ENCODE peak calls at places on chromosomes 16 and 17, in five cellular contexts. One of them, this sample, is unnamed.

GRCh38 chr17:57696050-57696449 is 49.0 kb downstream of the CCDC182 start:
- DNase-seq in GM13977: no peak
- DNase-seq in BJ: no peak
- DNase-seq in B cell: no peak
- DNase-seq in dorsolateral prefrontal cortex: no peak
- DNase-seq in this sample: no peak

GRCh38 chr16:13909872-13910303 is 10.1 kb upstream of the ERCC4 start:
- DNase-seq in GM13977: no peak
- DNase-seq in BJ: no peak
- DNase-seq in B cell: no peak
- DNase-seq in dorsolateral prefrontal cortex: no peak
- DNase-seq in this sample: no peak

GRCh38 chr17:71142333-71142732 is 973.0 kb downstream of the KCNJ2 start:
- DNase-seq in GM13977: no peak
- DNase-seq in BJ: no peak
- DNase-seq in B cell: no peak
- DNase-seq in dorsolateral prefrontal cortex: no peak
- DNase-seq in this sample: no peak

GRCh38 chr17:48834973-48835372 is 4.1 kb downstream of the CALCOCO2 start:
- DNase-seq in GM13977: no peak
- DNase-seq in BJ: no peak
- DNase-seq in B cell: no peak
- DNase-seq in dorsolateral prefrontal cortex: no peak
- DNase-seq in this sample: no peak

GRCh38 chr16:4535627-4536108 is 2.9 kb downstream of the CDIP1 start:
- DNase-seq in GM13977: no peak
- DNase-seq in BJ: no peak
- DNase-seq in B cell: no peak
- DNase-seq in dorsolateral prefrontal cortex: no peak
- DNase-seq in this sample: peak; percentile 57

GRCh38 chr17:17220529-17220928 is 14.4 kb upstream of the PLD6 start:
- DNase-seq in GM13977: no peak
- DNase-seq in BJ: no peak
- DNase-seq in B cell: no peak
- DNase-seq in dorsolateral prefrontal cortex: no peak
- DNase-seq in this sample: no peak

GRCh38 chr17:43877031-43877430 is 30.1 kb downstream of the CD300LG start:
- DNase-seq in GM13977: no peak
- DNase-seq in BJ: no peak
- DNase-seq in B cell: no peak
- DNase-seq in dorsolateral prefrontal cortex: no peak
- DNase-seq in this sample: no peak

GRCh38 chr16:3171855-3172593 is 16.0 kb upstream of the OR1F1 start:
- DNase-seq in GM13977: peak; percentile 60
- DNase-seq in BJ: no peak
- DNase-seq in B cell: no peak
- DNase-seq in dorsolateral prefrontal cortex: no peak
- DNase-seq in this sample: peak; percentile 83

GRCh38 chr16:588639-588888 is 1.3 kb upstream of the RAB40C start:
- DNase-seq in GM13977: no peak
- DNase-seq in BJ: no peak
- DNase-seq in B cell: peak; percentile 73
- DNase-seq in dorsolateral prefrontal cortex: no peak
- DNase-seq in this sample: peak; percentile 79

GRCh38 chr17:31561469-31562412 is 170.3 kb downstream of the RAB11FIP4 start:
- DNase-seq in GM13977: no peak
- DNase-seq in BJ: no peak
- DNase-seq in B cell: no peak
- DNase-seq in dorsolateral prefrontal cortex: no peak
- DNase-seq in this sample: no peak

GRCh38 chr16:75695708-75696107 is 5.6 kb downstream of the DUXB start:
- DNase-seq in GM13977: peak; percentile 16
- DNase-seq in BJ: no peak
- DNase-seq in B cell: no peak
- DNase-seq in dorsolateral prefrontal cortex: no peak
- DNase-seq in this sample: peak; percentile 3
- TF ChIP-seq CTCF in GM13977: peak; percentile 31
- TF ChIP-seq CTCF in BJ: peak; percentile 15
- TF ChIP-seq CTCF in B cell: no peak
- TF ChIP-seq CTCF in dorsolateral prefrontal cortex: no peak
- TF ChIP-seq CTCF in this sample: peak; percentile 18

GRCh38 chr16:23074423-23074822 is 74.8 kb downstream of the USP31 start:
- DNase-seq in GM13977: no peak
- DNase-seq in BJ: no peak
- DNase-seq in B cell: no peak
- DNase-seq in dorsolateral prefrontal cortex: no peak
- DNase-seq in this sample: no peak

GRCh38 chr16:23069844-23070243 is 79.4 kb downstream of the USP31 start:
- DNase-seq in GM13977: no peak
- DNase-seq in BJ: no peak
- DNase-seq in B cell: no peak
- DNase-seq in dorsolateral prefrontal cortex: no peak
- DNase-seq in this sample: no peak

GRCh38 chr16:23071202-23072083 is 77.8 kb downstream of the USP31 start:
- DNase-seq in GM13977: no peak
- DNase-seq in BJ: no peak
- DNase-seq in B cell: no peak
- DNase-seq in dorsolateral prefrontal cortex: no peak
- DNase-seq in this sample: no peak

GRCh38 chr16:23072084-23072599 is 77.1 kb downstream of the USP31 start:
- DNase-seq in GM13977: no peak
- DNase-seq in BJ: no peak
- DNase-seq in B cell: no peak
- DNase-seq in dorsolateral prefrontal cortex: no peak
- DNase-seq in this sample: no peak

DNA sequence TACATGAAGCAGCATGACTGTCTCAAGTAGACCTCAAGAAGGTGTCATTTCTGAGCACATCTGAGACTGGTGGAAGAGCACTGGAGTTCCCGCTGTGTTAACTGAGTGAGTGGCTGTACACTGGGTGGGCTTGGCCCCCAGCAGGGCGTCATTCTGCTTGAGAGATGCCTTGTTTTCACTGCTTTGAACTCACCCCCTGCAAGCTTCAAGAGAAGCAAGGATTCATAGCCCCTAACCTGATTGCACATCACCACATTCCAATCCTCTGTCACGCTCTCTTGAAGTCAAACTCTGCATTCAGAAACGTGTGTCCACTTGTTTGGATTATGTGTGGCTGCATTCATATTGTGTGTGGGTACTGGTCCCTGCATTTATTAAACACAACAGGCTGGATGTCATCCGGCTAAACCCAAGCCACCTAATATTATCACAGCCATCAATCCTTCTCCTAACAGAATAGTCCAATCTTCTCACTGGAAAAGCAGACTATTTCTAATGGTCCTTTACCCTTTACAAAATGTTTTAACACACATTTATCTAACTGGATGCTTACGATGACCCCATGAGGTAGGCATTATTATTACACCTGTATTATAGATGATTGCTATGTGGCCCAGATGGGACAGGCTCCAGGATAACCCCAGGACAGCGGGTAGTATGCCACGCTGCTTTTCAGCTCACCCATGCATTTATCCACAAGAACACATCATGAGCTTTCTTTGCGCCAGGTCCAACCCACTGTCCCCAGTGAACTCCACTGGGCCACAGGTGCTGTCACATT is 76.3 kb downstream of the USP31 start:
- DNase-seq in GM13977: no peak
- DNase-seq in BJ: no peak
- DNase-seq in B cell: no peak
- DNase-seq in dorsolateral prefrontal cortex: no peak
- DNase-seq in this sample: no peak
- TF ChIP-seq CTCF in GM13977: no peak
- TF ChIP-seq CTCF in BJ: no peak
- TF ChIP-seq CTCF in B cell: no peak
- TF ChIP-seq CTCF in dorsolateral prefrontal cortex: no peak
- TF ChIP-seq CTCF in this sample: no peak

GRCh38 chr16:66600484-66600883 is 4.0 kb upstream of the CMTM3 start:
- DNase-seq in GM13977: no peak
- DNase-seq in BJ: no peak
- DNase-seq in B cell: no peak
- DNase-seq in dorsolateral prefrontal cortex: no peak
- DNase-seq in this sample: no peak
- TF ChIP-seq CTCF in GM13977: no peak
- TF ChIP-seq CTCF in BJ: no peak
- TF ChIP-seq CTCF in B cell: no peak
- TF ChIP-seq CTCF in dorsolateral prefrontal cortex: no peak
- TF ChIP-seq CTCF in this sample: no peak

GRCh38 chr16:67013238-67013822 is 15.6 kb upstream of the CBFB start:
- DNase-seq in GM13977: no peak
- DNase-seq in BJ: no peak
- DNase-seq in B cell: no peak
- DNase-seq in dorsolateral prefrontal cortex: peak; percentile 63
- DNase-seq in this sample: no peak

GRCh38 chr16:67014641-67015315 is 14.2 kb upstream of the CBFB start:
- DNase-seq in GM13977: no peak
- DNase-seq in BJ: no peak
- DNase-seq in B cell: no peak
- DNase-seq in dorsolateral prefrontal cortex: peak; percentile 36
- DNase-seq in this sample: no peak

GRCh38 chr16:67016143-67016542 is 12.8 kb upstream of the CBFB start:
- DNase-seq in GM13977: no peak
- DNase-seq in BJ: no peak
- DNase-seq in B cell: no peak
- DNase-seq in dorsolateral prefrontal cortex: peak; percentile 19
- DNase-seq in this sample: peak; percentile 1

GRCh38 chr16:67015317-67015731 is 13.6 kb upstream of the CBFB start:
- DNase-seq in GM13977: no peak
- DNase-seq in BJ: no peak
- DNase-seq in B cell: no peak
- DNase-seq in dorsolateral prefrontal cortex: peak; percentile 37
- DNase-seq in this sample: peak; percentile 39

GRCh38 chr16:67013823-67014640 is 14.9 kb upstream of the CBFB start:
- DNase-seq in GM13977: peak; percentile 71
- DNase-seq in BJ: no peak
- DNase-seq in B cell: peak; percentile 53
- DNase-seq in dorsolateral prefrontal cortex: peak; percentile 86
- DNase-seq in this sample: peak; percentile 91
- TF ChIP-seq CTCF in GM13977: peak; percentile 23
- TF ChIP-seq CTCF in BJ: peak; percentile 15
- TF ChIP-seq CTCF in B cell: peak; percentile 40
- TF ChIP-seq CTCF in dorsolateral prefrontal cortex: peak; percentile 47
- TF ChIP-seq CTCF in this sample: no peak

DNA sequence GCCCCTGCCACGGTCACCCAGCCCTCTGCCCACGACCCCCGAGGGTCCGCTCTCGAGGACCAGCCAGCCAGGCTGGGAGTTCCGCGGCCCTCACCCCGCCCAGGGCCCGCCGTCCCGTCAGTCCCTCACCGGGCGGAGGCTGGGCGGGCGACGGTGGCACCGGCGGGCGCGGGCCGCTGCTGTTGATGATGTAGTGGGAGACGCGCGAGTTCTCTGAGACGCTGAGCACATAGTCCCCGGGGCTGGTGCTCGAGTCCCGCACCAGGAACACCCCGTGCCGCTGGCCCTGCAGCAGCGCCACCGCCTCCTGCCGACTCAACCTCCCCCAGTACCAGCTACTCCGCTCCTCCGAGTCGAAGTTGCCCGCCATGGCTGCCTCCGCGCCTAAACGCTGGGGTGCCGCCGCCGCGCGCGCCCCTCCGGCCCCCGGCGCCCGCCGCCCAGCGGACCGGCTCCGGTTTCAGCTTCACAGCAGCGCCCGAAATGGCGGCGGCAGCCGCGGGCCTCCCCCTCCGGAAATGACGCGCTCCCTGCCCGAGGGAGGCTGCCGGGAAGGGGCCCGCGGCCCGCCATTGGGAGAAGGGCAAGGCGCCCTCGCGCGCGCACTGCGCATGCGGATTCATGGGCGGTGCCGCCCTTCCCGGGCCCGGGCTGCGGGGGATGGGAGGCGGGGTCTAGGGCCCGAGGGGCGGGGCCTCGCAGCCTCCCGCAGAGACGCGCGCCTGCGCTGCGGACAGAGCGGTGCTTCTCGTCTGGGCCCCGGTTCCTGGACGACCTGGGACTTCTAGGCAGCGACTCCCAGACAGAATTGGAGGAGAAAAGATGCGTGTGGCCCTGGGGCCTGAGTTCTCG is at the start of gene CRK:
- DNase-seq in GM13977: peak; percentile 100
- DNase-seq in BJ: peak; percentile 65
- DNase-seq in B cell: peak; percentile 98
- DNase-seq in dorsolateral prefrontal cortex: peak; percentile 98
- DNase-seq in this sample: peak; percentile 96
- TF ChIP-seq CTCF in GM13977: no peak
- TF ChIP-seq CTCF in BJ: no peak
- TF ChIP-seq CTCF in B cell: peak; percentile 7
- TF ChIP-seq CTCF in dorsolateral prefrontal cortex: peak; percentile 31
- TF ChIP-seq CTCF in this sample: no peak

GRCh38 chr16:57859331-57859730 is 57.0 kb upstream of the KIFC3 start:
- DNase-seq in GM13977: no peak
- DNase-seq in BJ: no peak
- DNase-seq in B cell: no peak
- DNase-seq in dorsolateral prefrontal cortex: no peak
- DNase-seq in this sample: peak; percentile 11
- TF ChIP-seq CTCF in GM13977: peak; percentile 15
- TF ChIP-seq CTCF in BJ: peak; percentile 45
- TF ChIP-seq CTCF in B cell: no peak
- TF ChIP-seq CTCF in dorsolateral prefrontal cortex: no peak
- TF ChIP-seq CTCF in this sample: no peak

This sample was measured in activated CD8-positive, alpha-beta T cell treated with anti-CD3 and anti-CD28 coated beads for 36 hours.